ENCODE peak calls at places on chromosomes 12 and 14, in seven cellular contexts. One of them, this sample, is unnamed.
A peak's percentile ranks its signal among the peaks of the same experiment; 100 is the strongest.

GRCh38 chr14:72605921-72606220 is 288.0 kb downstream of the DPF3 start:
- DNase-seq in BJ: no peak
- DNase-seq in WERI-Rb-1: no peak
- DNase-seq in stomach: no peak
- DNase-seq in fibroblast of lung: no peak
- DNase-seq in lung: no peak
- DNase-seq in hepatocyte: no peak
- DNase-seq in this sample: no peak

GRCh38 chr12:117112268-117112595 is 13.0 kb upstream of the TESC start:
- DNase-seq in WERI-Rb-1: no peak
- DNase-seq in hepatocyte: no peak
- DNase-seq in fibroblast of lung: no peak
- DNase-seq in BJ: no peak
- DNase-seq in lung: no peak
- DNase-seq in stomach: no peak
- DNase-seq in this sample: no peak

GRCh38 chr14:54475911-54476310 is 12.9 kb downstream of the GMFB start:
- DNase-seq in lung: no peak
- DNase-seq in hepatocyte: no peak
- DNase-seq in fibroblast of lung: no peak
- DNase-seq in BJ: no peak
- DNase-seq in stomach: no peak
- DNase-seq in WERI-Rb-1: no peak
- DNase-seq in this sample: no peak

GRCh38 chr12:113749433-113749815 is 216.7 kb downstream of the RBM19 start:
- DNase-seq in hepatocyte: no peak
- DNase-seq in lung: no peak
- DNase-seq in fibroblast of lung: no peak
- DNase-seq in WERI-Rb-1: no peak
- DNase-seq in BJ: no peak
- DNase-seq in stomach: no peak
- DNase-seq in this sample: no peak

GRCh38 chr12:29241821-29242591 is 92.9 kb downstream of the FAR2 start:
- DNase-seq in stomach: peak; percentile 45
- DNase-seq in WERI-Rb-1: peak; percentile 90
- DNase-seq in hepatocyte: peak; percentile 69
- DNase-seq in BJ: peak; percentile 51
- DNase-seq in fibroblast of lung: peak; percentile 89
- DNase-seq in lung: peak; percentile 51
- DNase-seq in this sample: peak; percentile 33

GRCh38 chr12:70449074-70449757 is 83.1 kb downstream of the KCNMB4 start:
- DNase-seq in hepatocyte: no peak
- DNase-seq in BJ: peak; percentile 9
- DNase-seq in stomach: no peak
- DNase-seq in lung: no peak
- DNase-seq in fibroblast of lung: peak; percentile 48
- DNase-seq in WERI-Rb-1: no peak
- DNase-seq in this sample: no peak

GRCh38 chr12:25436206-25436912 is 116.7 kb downstream of the LMNTD1 start:
- DNase-seq in stomach: no peak
- DNase-seq in fibroblast of lung: peak; percentile 72
- DNase-seq in BJ: no peak
- DNase-seq in WERI-Rb-1: peak; percentile 29
- DNase-seq in hepatocyte: peak; percentile 85
- DNase-seq in lung: no peak
- DNase-seq in this sample: no peak

GRCh38 chr12:48032597-48032996 is 28.3 kb upstream of the COL2A1 start:
- DNase-seq in lung: no peak
- DNase-seq in BJ: no peak
- DNase-seq in fibroblast of lung: peak; percentile 5
- DNase-seq in hepatocyte: no peak
- DNase-seq in WERI-Rb-1: no peak
- DNase-seq in stomach: no peak
- DNase-seq in this sample: no peak

GRCh38 chr12:11753151-11753501 is 103.7 kb downstream of the ETV6 start:
- DNase-seq in stomach: no peak
- DNase-seq in WERI-Rb-1: no peak
- DNase-seq in BJ: no peak
- DNase-seq in fibroblast of lung: no peak
- DNase-seq in hepatocyte: no peak
- DNase-seq in lung: no peak
- DNase-seq in this sample: no peak

GRCh38 chr12:22624573-22624907 is 431 bp upstream of the ETNK1 start:
- DNase-seq in hepatocyte: no peak
- DNase-seq in lung: no peak
- DNase-seq in BJ: no peak
- DNase-seq in WERI-Rb-1: no peak
- DNase-seq in fibroblast of lung: no peak
- DNase-seq in stomach: no peak
- DNase-seq in this sample: no peak

GRCh38 chr12:127108360-127109215 is 1158.4 kb upstream of the TMEM132C start:
- DNase-seq in lung: peak; percentile 54
- DNase-seq in fibroblast of lung: peak; percentile 48
- DNase-seq in hepatocyte: peak; percentile 79
- DNase-seq in stomach: peak; percentile 54
- DNase-seq in BJ: peak; percentile 8
- DNase-seq in WERI-Rb-1: peak; percentile 62
- DNase-seq in this sample: peak; percentile 18

GRCh38 chr14:37447883-37448391 is 147.1 kb downstream of the FOXA1 start:
- DNase-seq in WERI-Rb-1: no peak
- DNase-seq in lung: no peak
- DNase-seq in stomach: no peak
- DNase-seq in BJ: no peak
- DNase-seq in fibroblast of lung: no peak
- DNase-seq in hepatocyte: no peak
- DNase-seq in this sample: no peak

GRCh38 chr12:124480469-124481256 is 86.7 kb downstream of the NCOR2 start:
- DNase-seq in fibroblast of lung: peak; percentile 74
- DNase-seq in stomach: peak; percentile 69
- DNase-seq in BJ: no peak
- DNase-seq in WERI-Rb-1: peak; percentile 97
- DNase-seq in lung: no peak
- DNase-seq in hepatocyte: peak; percentile 38
- DNase-seq in this sample: no peak

GRCh38 chr12:124478985-124479645 is 88.3 kb downstream of the NCOR2 start:
- DNase-seq in stomach: no peak
- DNase-seq in fibroblast of lung: no peak
- DNase-seq in lung: no peak
- DNase-seq in hepatocyte: no peak
- DNase-seq in WERI-Rb-1: no peak
- DNase-seq in BJ: no peak
- DNase-seq in this sample: no peak

GRCh38 chr12:124478416-124478815 is 89.0 kb downstream of the NCOR2 start:
- DNase-seq in fibroblast of lung: no peak
- DNase-seq in BJ: no peak
- DNase-seq in stomach: no peak
- DNase-seq in hepatocyte: no peak
- DNase-seq in WERI-Rb-1: no peak
- DNase-seq in lung: no peak
- DNase-seq in this sample: no peak

GRCh38 chr12:124481257-124481750 is 86.1 kb downstream of the NCOR2 start:
- DNase-seq in WERI-Rb-1: no peak
- DNase-seq in fibroblast of lung: no peak
- DNase-seq in lung: no peak
- DNase-seq in hepatocyte: no peak
- DNase-seq in BJ: no peak
- DNase-seq in stomach: no peak
- DNase-seq in this sample: no peak

DNA sequence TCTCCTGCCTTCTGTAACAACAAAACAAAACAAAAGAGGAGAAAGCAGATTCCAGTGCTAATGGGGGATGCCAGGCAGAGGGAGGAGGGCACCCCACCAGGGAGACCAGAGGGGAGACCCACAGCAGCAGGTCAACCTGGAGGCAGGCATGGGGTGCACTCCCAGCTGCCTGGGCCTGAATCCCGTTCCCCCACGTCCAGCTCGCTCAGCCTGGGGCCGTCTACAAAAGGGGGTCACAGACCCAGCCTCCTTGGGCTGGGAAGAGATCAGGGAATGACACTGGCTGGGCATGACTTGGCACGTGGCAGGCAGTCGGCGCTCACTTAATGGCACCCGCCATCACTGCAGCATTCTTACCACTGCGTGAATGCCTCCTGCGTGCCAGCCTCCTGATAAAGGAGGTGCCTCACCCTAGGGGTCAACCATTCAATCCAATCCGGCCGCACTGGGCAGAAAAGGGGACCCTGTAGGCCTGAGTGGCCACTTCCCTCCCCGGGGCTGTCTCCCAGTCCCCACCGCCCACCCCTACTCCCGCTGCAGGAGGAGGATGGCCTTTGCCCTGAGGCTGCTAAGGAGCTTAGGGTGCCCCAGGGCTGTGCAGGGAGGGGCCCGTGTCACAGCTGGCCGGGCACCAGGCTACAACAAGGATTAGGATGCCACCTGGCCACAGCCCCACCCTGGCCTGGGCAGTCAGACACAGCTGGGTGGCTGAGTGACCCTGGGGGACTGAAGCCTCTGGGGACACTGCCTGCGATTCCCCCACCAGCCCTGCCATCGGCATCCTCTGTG is 87.5 kb downstream of the NCOR2 start:
- DNase-seq in stomach: no peak
- DNase-seq in fibroblast of lung: no peak
- DNase-seq in hepatocyte: no peak
- DNase-seq in lung: no peak
- DNase-seq in BJ: no peak
- DNase-seq in WERI-Rb-1: peak; percentile 48
- DNase-seq in this sample: no peak
- H3K4me3 ChIP-seq in stomach: no peak overlapping the region
- H3K4me3 ChIP-seq in fibroblast of lung: no peak overlapping the region
- H3K4me3 ChIP-seq in hepatocyte: no peak overlapping the region
- H3K4me3 ChIP-seq in lung: no peak overlapping the region
- H3K4me3 ChIP-seq in BJ: no peak overlapping the region
- H3K4me3 ChIP-seq in WERI-Rb-1: no peak overlapping the region
- H3K4me3 ChIP-seq in this sample: no peak overlapping the region

GRCh38 chr12:123354600-123354999 is 10.0 kb downstream of the SBNO1 start:
- DNase-seq in BJ: no peak
- DNase-seq in stomach: no peak
- DNase-seq in lung: no peak
- DNase-seq in hepatocyte: no peak
- DNase-seq in fibroblast of lung: peak; percentile 32
- DNase-seq in WERI-Rb-1: no peak
- DNase-seq in this sample: no peak
- TF ChIP-seq CTCF in BJ: no peak
- TF ChIP-seq CTCF in stomach: no peak
- TF ChIP-seq CTCF in lung: no peak
- TF ChIP-seq CTCF in hepatocyte: no peak
- TF ChIP-seq CTCF in fibroblast of lung: no peak
- TF ChIP-seq CTCF in WERI-Rb-1: no peak
- TF ChIP-seq CTCF in this sample: no peak

GRCh38 chr14:74401504-74402241 is 24.3 kb downstream of the SYNDIG1L start:
- DNase-seq in hepatocyte: peak; percentile 30
- DNase-seq in WERI-Rb-1: peak; percentile 38
- DNase-seq in stomach: peak; percentile 38
- DNase-seq in fibroblast of lung: no peak
- DNase-seq in BJ: no peak
- DNase-seq in lung: no peak
- DNase-seq in this sample: peak; percentile 18

GRCh38 chr14:74403619-74404417 is 22.2 kb downstream of the SYNDIG1L start:
- DNase-seq in hepatocyte: no peak
- DNase-seq in stomach: no peak
- DNase-seq in BJ: no peak
- DNase-seq in fibroblast of lung: no peak
- DNase-seq in WERI-Rb-1: no peak
- DNase-seq in lung: no peak
- DNase-seq in this sample: no peak

GRCh38 chr14:74400328-74400727 is 25.7 kb downstream of the SYNDIG1L start:
- DNase-seq in stomach: no peak
- DNase-seq in BJ: no peak
- DNase-seq in fibroblast of lung: no peak
- DNase-seq in WERI-Rb-1: peak; percentile 26
- DNase-seq in lung: no peak
- DNase-seq in hepatocyte: no peak
- DNase-seq in this sample: no peak

GRCh38 chr14:74402264-74403251 is 23.5 kb downstream of the SYNDIG1L start:
- DNase-seq in WERI-Rb-1: no peak
- DNase-seq in fibroblast of lung: no peak
- DNase-seq in stomach: no peak
- DNase-seq in BJ: no peak
- DNase-seq in lung: no peak
- DNase-seq in hepatocyte: no peak
- DNase-seq in this sample: no peak

DNA sequence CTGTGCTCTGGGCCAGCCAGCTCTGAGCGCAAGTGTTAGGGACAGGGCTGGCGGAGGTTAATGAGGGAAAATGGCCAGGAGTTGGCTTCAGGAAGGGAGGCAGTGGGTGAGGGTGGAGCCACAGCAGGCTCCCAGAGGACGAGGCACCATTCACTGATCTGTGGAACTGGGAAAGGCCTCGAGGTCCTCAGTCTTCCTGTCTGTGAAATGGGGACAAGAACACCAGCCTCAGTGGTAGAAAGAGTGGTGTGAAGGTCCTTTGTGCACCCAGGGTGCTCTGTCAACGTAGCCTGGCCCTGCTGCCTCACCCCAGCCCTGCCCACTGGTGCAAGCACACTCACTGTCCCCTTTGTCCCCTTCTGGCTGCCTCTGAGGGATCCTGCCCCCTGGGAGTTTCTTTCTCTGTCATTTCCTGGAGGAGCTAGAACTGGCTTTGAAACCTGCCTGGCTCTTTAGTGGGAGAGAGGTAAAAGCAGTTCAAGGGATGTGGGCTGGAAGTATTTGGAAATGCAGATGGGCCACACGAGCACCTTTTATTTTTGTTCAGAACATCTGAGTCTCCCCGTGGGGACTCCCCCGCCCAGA is 25.0 kb downstream of the SYNDIG1L start:
- DNase-seq in fibroblast of lung: no peak
- DNase-seq in hepatocyte: no peak
- DNase-seq in lung: no peak
- DNase-seq in stomach: no peak
- DNase-seq in WERI-Rb-1: no peak
- DNase-seq in BJ: no peak
- DNase-seq in this sample: no peak
- H3K4me3 ChIP-seq in fibroblast of lung: no peak overlapping the region
- H3K4me3 ChIP-seq in hepatocyte: no peak overlapping the region
- H3K4me3 ChIP-seq in lung: no peak overlapping the region
- H3K4me3 ChIP-seq in stomach: peak overlapping the region; percentile 4
- H3K4me3 ChIP-seq in WERI-Rb-1: no peak overlapping the region
- H3K4me3 ChIP-seq in BJ: no peak overlapping the region
- H3K4me3 ChIP-seq in this sample: peak overlapping the region; percentile 6

GRCh38 chr14:31936100-31936499 is 141.0 kb upstream of the ARHGAP5 start:
- DNase-seq in BJ: no peak
- DNase-seq in stomach: no peak
- DNase-seq in lung: no peak
- DNase-seq in hepatocyte: peak; percentile 57
- DNase-seq in WERI-Rb-1: no peak
- DNase-seq in fibroblast of lung: peak; percentile 52
- DNase-seq in this sample: no peak

GRCh38 chr14:31935406-31935805 is 141.7 kb upstream of the ARHGAP5 start:
- DNase-seq in stomach: no peak
- DNase-seq in WERI-Rb-1: no peak
- DNase-seq in BJ: no peak
- DNase-seq in hepatocyte: no peak
- DNase-seq in fibroblast of lung: no peak
- DNase-seq in lung: no peak
- DNase-seq in this sample: no peak

GRCh38 chr14:31932675-31933074 is 144.4 kb upstream of the ARHGAP5 start:
- DNase-seq in stomach: no peak
- DNase-seq in lung: no peak
- DNase-seq in hepatocyte: no peak
- DNase-seq in BJ: no peak
- DNase-seq in WERI-Rb-1: no peak
- DNase-seq in fibroblast of lung: no peak
- DNase-seq in this sample: no peak

GRCh38 chr14:31933716-31934115 is 143.4 kb upstream of the ARHGAP5 start:
- DNase-seq in lung: no peak
- DNase-seq in WERI-Rb-1: no peak
- DNase-seq in stomach: no peak
- DNase-seq in hepatocyte: no peak
- DNase-seq in BJ: no peak
- DNase-seq in fibroblast of lung: peak; percentile 38
- DNase-seq in this sample: no peak

GRCh38 chr14:31934767-31935266 is 142.3 kb upstream of the ARHGAP5 start:
- DNase-seq in lung: no peak
- DNase-seq in stomach: no peak
- DNase-seq in BJ: no peak
- DNase-seq in WERI-Rb-1: peak; percentile 78
- DNase-seq in fibroblast of lung: peak; percentile 63
- DNase-seq in hepatocyte: peak; percentile 78
- DNase-seq in this sample: no peak
- TF ChIP-seq CTCF in lung: no peak
- TF ChIP-seq CTCF in stomach: no peak
- TF ChIP-seq CTCF in BJ: peak; percentile 45
- TF ChIP-seq CTCF in WERI-Rb-1: peak; percentile 69
- TF ChIP-seq CTCF in fibroblast of lung: peak; percentile 58
- TF ChIP-seq CTCF in hepatocyte: peak; percentile 75
- TF ChIP-seq CTCF in this sample: no peak

This sample was measured in gastrocnemius medialis.